ENCODE peak calls at places on chromosomes 4 and X, in seven cellular contexts. J is tibial nerve, Y is lung, R is body of pancreas, U is neural progenitor cell, E is astrocyte, N is stomach. S is an unnamed sample.

GRCh38 chrX:57380026-57380796 is 93.7 kb downstream of the FAAH2 start:
- DNase-seq in J (no peak), E (no peak), U (no peak), R (no peak), Y (no peak), N (no peak), S (no peak)

GRCh38 chr4:118927976-118928375 is 39.3 kb downstream of the SYNPO2 start:
- DNase-seq in N (peak; percentile 28), J (no peak), Y (no peak), R (no peak), E (no peak), U (no peak), S (no peak)

GRCh38 chr4:4792516-4792915 is 66.9 kb upstream of the MSX1 start:
- DNase-seq in E (peak; percentile 64), Y (no peak), J (no peak), R (no peak), U (no peak), N (no peak), S (no peak)

GRCh38 chr4:74598611-74599325 is 153.8 kb downstream of the AREG start:
- DNase-seq in N (no peak), Y (no peak), U (no peak), R (no peak), J (no peak), E (no peak), S (no peak)

GRCh38 chrX:6448003-6448402 is 86.9 kb downstream of the VCX3A start:
- DNase-seq in Y (peak; percentile 38), U (no peak), R (peak; percentile 24), N (peak; percentile 62), E (peak; percentile 5), J (no peak), S (no peak)

GRCh38 chr4:99998062-99998880 is 48.2 kb upstream of the H2AZ1 start:
- DNase-seq in Y (no peak), J (no peak), U (peak; percentile 36), N (no peak), R (no peak), E (peak; percentile 38), S (no peak)

GRCh38 chr4:88605744-88606143 is 13.5 kb downstream of the HERC3 start:
- DNase-seq in Y (no peak), E (no peak), R (no peak), U (no peak), N (no peak), J (no peak), S (no peak)

GRCh38 chr4:182143822-182144620 is 99.2 kb upstream of the TENM3 start:
- DNase-seq in Y (no peak), N (no peak), E (peak; percentile 89), J (no peak), R (no peak), U (peak; percentile 88), S (no peak)

GRCh38 chr4:3322059-3322550 is 29.3 kb downstream of the RGS12 start:
- DNase-seq in N (peak; percentile 16), E (peak; percentile 52), U (peak; percentile 85), Y (no peak), J (no peak), R (peak; percentile 2), S (peak; percentile 19)

GRCh38 chr4:108372678-108373077 is 203.9 kb upstream of the LEF1 start:
- DNase-seq in N (no peak), J (no peak), U (no peak), Y (no peak), E (no peak), R (no peak), S (no peak)

GRCh38 chr4:10715696-10716095 is 31.1 kb upstream of the CLNK start:
- DNase-seq in U (peak; percentile 11), Y (no peak), E (peak; percentile 67), J (no peak), R (no peak), N (no peak), S (no peak)

GRCh38 chr4:115596265-115597001 is 483.0 kb upstream of the NDST4 start:
- DNase-seq in N (no peak), Y (no peak), U (no peak), E (no peak), R (no peak), J (no peak), S (no peak)

GRCh38 chr4:1367230-1367935 is 20.4 kb downstream of the UVSSA start:
- DNase-seq in N (no peak), E (no peak), J (no peak), U (no peak), R (peak; percentile 10), Y (no peak), S (no peak)

GRCh38 chrX:136936183-136936549 is 55.6 kb upstream of the RBMX start:
- DNase-seq in J (no peak), U (no peak), R (no peak), Y (no peak), N (no peak), E (no peak), S (no peak)

GRCh38 chr4:25859429-25860148 is 3.2 kb downstream of the SEL1L3 start:
- DNase-seq in E (peak; percentile 46), N (no peak), R (no peak), U (no peak), J (no peak), Y (no peak), S (no peak)

GRCh38 chr4:108035691-108036090 is 46.0 kb downstream of the HADH start:
- DNase-seq in N (no peak), J (no peak), Y (no peak), U (no peak), R (no peak), E (no peak), S (no peak)

GRCh38 chr4:152100378-152101201 is 339.8 kb upstream of the GATB start:
- DNase-seq in R (no peak), Y (no peak), E (no peak), J (no peak), N (peak; percentile 37), U (no peak), S (no peak)

GRCh38 chr4:113555868-113556267 is 205.7 kb downstream of the CAMK2D start:
- DNase-seq in U (no peak), Y (peak; percentile 65), N (no peak), R (no peak), E (no peak), J (no peak), S (no peak)

GRCh38 chr4:8077181-8078108 is 81.2 kb downstream of the ABLIM2 start:
- DNase-seq in E (no peak), N (no peak), Y (no peak), U (no peak), J (no peak), R (no peak), S (no peak)

GRCh38 chrX:38335382-38335781 is 8.1 kb upstream of the RPGR start:
- DNase-seq in U (no peak), Y (no peak), E (no peak), R (no peak), N (no peak), J (no peak), S (no peak)
- TF ChIP-seq CTCF in U (no peak), Y (no peak), E (no peak), R (peak; percentile 3), N (no peak), J (no peak), S (peak; percentile 31)

DNA sequence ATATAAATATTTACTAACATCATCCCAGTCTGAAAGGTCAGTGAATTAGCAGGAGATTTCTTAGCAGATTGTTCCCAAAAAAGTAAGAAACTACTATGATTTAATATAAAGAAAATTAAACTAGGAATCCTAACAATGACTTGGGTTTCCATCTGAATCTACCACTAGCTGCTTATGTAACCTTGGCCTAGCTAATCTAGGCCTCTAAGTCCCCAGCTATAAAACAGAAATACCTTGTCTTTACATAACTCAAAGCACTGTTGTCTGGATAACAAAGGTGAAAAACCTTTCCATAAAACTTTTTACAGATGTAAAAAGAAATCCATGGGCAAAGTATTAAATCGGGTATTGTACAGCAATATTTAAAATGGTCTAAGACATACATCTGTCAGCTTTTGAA is 3.0 kb downstream of the FBXL5 start:
- DNase-seq in J (no peak), N (no peak), R (no peak), E (peak; percentile 3), U (no peak), Y (no peak), S (no peak)
- H3K4me1 ChIP-seq in J (peaks cover 41% of the 10 kb centered on the region), N (peaks cover 40% of the 10 kb centered on the region), R (peaks cover 61% of the 10 kb centered on the region), E (peaks cover 27% of the 10 kb centered on the region), U (peaks cover 23% of the 10 kb centered on the region), Y (peaks cover 16% of the 10 kb centered on the region), S (no peaks in the 10 kb centered on the region)

DNA sequence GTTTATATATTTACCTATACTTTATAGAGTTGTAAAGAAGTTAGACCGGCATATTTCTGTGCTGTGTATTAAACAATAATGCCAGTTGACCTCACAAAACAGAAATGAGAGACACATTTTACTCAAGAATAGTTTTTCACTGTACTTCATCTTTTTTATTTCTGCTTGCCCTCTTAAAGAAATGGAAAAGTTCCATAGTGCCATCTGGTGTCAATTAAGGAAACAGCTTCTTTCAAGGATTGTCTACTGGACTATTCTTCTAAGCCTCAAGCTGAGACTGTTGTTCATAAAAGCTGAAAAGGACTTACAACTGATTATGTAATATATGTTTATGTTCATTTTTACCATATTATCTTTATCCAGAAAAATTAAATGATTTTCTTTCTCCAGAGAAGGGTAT is 1523.8 kb downstream of the ARAP2 start:
- DNase-seq in U (peak; percentile 48), E (peak; percentile 13), N (no peak), R (no peak), J (no peak), Y (no peak), S (no peak)
- TF ChIP-seq CTCF in U (peak; percentile 75), E (peak; percentile 51), N (no peak), R (peak; percentile 16), J (peak; percentile 34), Y (no peak), S (peak; percentile 32)

GRCh38 chr4:12924253-12924652 is 559.9 kb downstream of the RAB28 start:
- DNase-seq in R (no peak), E (no peak), U (peak; percentile 1), N (no peak), J (no peak), Y (no peak), S (no peak)

GRCh38 chr4:12929784-12930183 is 554.4 kb downstream of the RAB28 start:
- DNase-seq in Y (no peak), E (no peak), J (no peak), U (no peak), R (no peak), N (no peak), S (no peak)

GRCh38 chr4:12926189-12927066 is 557.7 kb downstream of the RAB28 start:
- DNase-seq in E (no peak), J (no peak), U (no peak), Y (no peak), R (no peak), N (no peak), S (no peak)

GRCh38 chr4:12928751-12929150 is 555.4 kb downstream of the RAB28 start:
- DNase-seq in E (no peak), U (no peak), Y (no peak), J (no peak), R (no peak), N (no peak), S (no peak)

GRCh38 chr4:12924728-12925320 is 559.3 kb downstream of the RAB28 start:
- DNase-seq in Y (no peak), R (no peak), E (no peak), J (no peak), U (no peak), N (no peak), S (no peak)
- H3K4me1 ChIP-seq in Y (no peaks in the 10 kb centered on the region), R (no peaks in the 10 kb centered on the region), E (no peaks in the 10 kb centered on the region), J (no peaks in the 10 kb centered on the region), U (peaks cover 7% of the 10 kb centered on the region), N (no peaks in the 10 kb centered on the region), S (no peaks in the 10 kb centered on the region)